ENCODE peak calls at places on chromosome 14, in six cellular contexts. W is bronchial epithelial cell, G is GM12878, X is left ventricle myocardium inferior, A is right cardiac atrium, C is GM23248. I is an unnamed sample.

GRCh38 chr14:93096923-93097322 is 18.8 kb downstream of the ITPK1 start:
- DNase-seq in W (no peak), G (no peak), X (peak), A (peak), C (no peak), I (no peak)

GRCh38 chr14:101774006-101774755 is 12.7 kb downstream of the PPP2R5C start:
- DNase-seq in W (no peak), G (no peak), X (no peak), A (no peak), C (no peak), I (no peak)

GRCh38 chr14:103522649-103523582 is at the start of gene CKB:
- DNase-seq in W (no peak), G (no peak), X (peak), A (peak), C (peak), I (no peak)

GRCh38 chr14:50249118-50249775 is 17.9 kb upstream of the SOS2 start:
- DNase-seq in W (no peak), G (no peak), X (no peak), A (no peak), C (no peak), I (no peak)

GRCh38 chr14:58650857-58651256 is 13.1 kb downstream of the DACT1 start:
- DNase-seq in W (no peak), G (no peak), X (no peak), A (no peak), C (no peak), I (no peak)

GRCh38 chr14:73047808-73048207 is 10.5 kb upstream of the RBM25 start:
- DNase-seq in W (no peak), G (no peak), X (no peak), A (no peak), C (peak), I (no peak)

GRCh38 chr14:98754343-98755025 is 517.5 kb downstream of the BCL11B start:
- DNase-seq in W (peak), G (no peak), X (no peak), A (no peak), C (no peak), I (no peak)

GRCh38 chr14:81952917-81953316 is 419.3 kb upstream of the SEL1L start:
- DNase-seq in W (no peak), G (no peak), X (no peak), A (no peak), C (no peak), I (no peak)

GRCh38 chr14:63853831-63854293 is 1.1 kb downstream of the SYNE2 start:
- DNase-seq in W (peak), G (no peak), X (peak), A (no peak), C (peak), I (peak)

GRCh38 chr14:89422181-89422951 is 5.3 kb upstream of the FOXN3 start:
- DNase-seq in W (peak), G (no peak), X (no peak), A (no peak), C (no peak), I (no peak)

GRCh38 chr14:58298880-58299664 is 717 bp downstream of the ARID4A start:
- DNase-seq in W (no peak), G (no peak), X (peak), A (peak), C (peak), I (no peak)

GRCh38 chr14:52793061-52793460 is 1.7 kb upstream of the GNPNAT1 start:
- DNase-seq in W (no peak), G (no peak), X (no peak), A (no peak), C (no peak), I (no peak)

GRCh38 chr14:60768602-60769001 is 34.0 kb downstream of the MNAT1 start:
- DNase-seq in W (peak), G (no peak), X (no peak), A (no peak), C (peak), I (no peak)

GRCh38 chr14:91187271-91187670 is 57.2 kb downstream of the GPR68 start:
- DNase-seq in W (no peak), G (no peak), X (no peak), A (no peak), C (no peak), I (no peak)

GRCh38 chr14:57293851-57294837 is 25.4 kb downstream of the AP5M1 start:
- DNase-seq in W (peak), G (no peak), X (no peak), A (no peak), C (peak), I (no peak)

GRCh38 chr14:71931492-71932228 is 569 bp upstream of the RGS6 start:
- DNase-seq in W (peak), G (no peak), X (peak), A (peak), C (peak), I (no peak)

GRCh38 chr14:97603201-97603600 is 806.0 kb downstream of the VRK1 start:
- DNase-seq in W (no peak), G (no peak), X (no peak), A (no peak), C (no peak), I (no peak)
- H3K4me3 ChIP-seq in W (no peak), G (no peak), X (no peak), A (no peak), C (no peak), I (no peak)

DNA sequence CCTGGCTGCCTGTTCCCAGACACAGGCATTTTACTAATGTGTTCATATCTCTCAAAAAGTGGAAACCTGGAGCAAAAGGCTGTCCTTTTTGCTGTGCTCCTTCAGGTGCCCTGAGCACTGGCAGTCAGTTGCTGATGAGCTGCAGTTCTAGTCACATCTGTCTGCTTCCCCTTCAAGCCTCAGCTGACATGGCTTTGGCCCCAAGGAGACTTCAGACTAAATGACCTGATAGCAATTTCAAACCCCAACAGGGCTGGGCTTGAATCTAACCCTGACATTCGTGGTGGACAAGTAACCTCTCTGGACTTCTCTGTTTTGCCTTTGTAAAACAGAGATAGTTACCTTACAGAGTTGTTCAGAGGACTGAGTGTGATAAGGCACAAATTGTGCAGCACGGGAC is 5.7 kb downstream of the SERPINA9 start:
- DNase-seq in W (no peak), G (no peak), X (no peak), A (no peak), C (no peak), I (peak)
- H3K4me3 ChIP-seq in W (no peak), G (no peak), X (no peak), A (no peak), C (no peak), I (no peak)

GRCh38 chr14:35346738-35347322 is 54.6 kb downstream of the PSMA6 start:
- DNase-seq in W (no peak), G (no peak), X (no peak), A (no peak), C (no peak), I (no peak)

GRCh38 chr14:35343709-35344474 is 51.7 kb downstream of the PSMA6 start:
- DNase-seq in W (no peak), G (no peak), X (no peak), A (no peak), C (no peak), I (no peak)

GRCh38 chr14:35349966-35350365 is 54.6 kb downstream of the NFKBIA start:
- DNase-seq in W (no peak), G (no peak), X (no peak), A (no peak), C (no peak), I (no peak)

GRCh38 chr14:35349496-35349895 is 55.1 kb downstream of the NFKBIA start:
- DNase-seq in W (no peak), G (no peak), X (no peak), A (no peak), C (no peak), I (no peak)

GRCh38 chr14:35347323-35348043 is 55.3 kb downstream of the PSMA6 start:
- DNase-seq in W (no peak), G (no peak), X (no peak), A (no peak), C (no peak), I (no peak)
- H3K4me3 ChIP-seq in W (no peak), G (no peak), X (no peak), A (no peak), C (no peak), I (no peak)

DNA sequence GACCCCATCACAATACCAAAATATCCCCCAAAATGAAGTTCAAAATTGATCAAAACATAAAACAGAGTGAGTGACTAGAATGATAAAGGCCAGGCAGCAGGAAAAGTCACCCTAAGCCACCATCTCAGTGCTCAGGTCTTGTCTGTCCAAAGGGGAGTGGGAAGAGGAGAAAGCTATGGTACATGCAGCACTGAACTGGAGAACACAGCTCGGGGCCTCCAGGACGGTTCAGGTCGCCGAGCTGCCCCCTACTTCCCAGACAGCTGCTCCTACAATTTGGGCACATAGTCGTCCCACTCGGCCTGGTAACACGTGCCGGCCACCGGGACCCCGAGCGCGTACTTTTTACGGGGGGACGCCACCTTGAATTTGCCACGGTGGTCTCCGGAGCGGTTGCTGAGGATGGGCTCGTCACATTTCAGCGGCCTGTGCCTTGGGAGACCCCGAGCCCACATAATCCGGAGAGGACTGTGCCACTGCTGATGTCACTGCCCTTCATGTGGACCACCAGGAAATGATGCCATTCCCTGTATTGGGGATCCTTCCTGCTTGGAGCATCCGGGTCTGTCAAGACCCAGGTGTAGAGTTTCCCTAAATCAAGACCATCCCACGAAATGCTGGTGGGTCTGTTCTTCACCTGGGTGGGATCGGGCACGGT is 31.6 kb downstream of the AK7 start:
- DNase-seq in W (no peak), G (no peak), X (no peak), A (no peak), C (no peak), I (no peak)
- H3K4me3 ChIP-seq in W (peak), G (peak), X (peak), A (peak), C (peak), I (peak)

I was measured in right atrium auricular region.